ENCODE peak calls at places on chromosomes 3 and 15, in nine cellular contexts. H is A549, R is GM20000, I is AG10803, G is uterus, P is foreskin fibroblast, E is fibroblast of pulmonary artery, W is RWPE1, K is cardiac muscle cell. B is an unnamed sample.

GRCh38 chr15:85289677-85290365 is 90.6 kb upstream of the AKAP13 start:
- DNase-seq in H (peak), R (peak), I (peak), G (no peak), P (peak), E (peak), W (peak), K (peak), B (peak)

GRCh38 chr3:17342126-17342525 is 400.3 kb downstream of the TBC1D5 start:
- DNase-seq in H (no peak), R (no peak), I (no peak), G (no peak), P (no peak), E (no peak), W (no peak), K (no peak), B (no peak)

GRCh38 chr3:105518806-105519418 is 152.2 kb downstream of the ALCAM start:
- DNase-seq in H (peak), R (peak), I (peak), G (no peak), P (peak), E (peak), W (peak), K (peak), B (peak)

GRCh38 chr15:68154923-68155559 is 50.1 kb downstream of the CALML4 start:
- DNase-seq in H (peak), R (peak), I (peak), G (peak), P (peak), E (peak), W (peak), K (peak), B (peak)

GRCh38 chr15:63243776-63244175 is 33.6 kb upstream of the APH1B start:
- DNase-seq in H (no peak), R (no peak), I (no peak), G (no peak), P (no peak), E (no peak), W (no peak), K (no peak), B (no peak)

GRCh38 chr15:96325579-96326331 is 4.7 kb upstream of the NR2F2 start:
- DNase-seq in H (no peak), R (peak), I (no peak), G (no peak), P (peak), E (peak), W (no peak), K (peak), B (no peak)

GRCh38 chr3:44890852-44891251 is 16.4 kb downstream of the TGM4 start:
- DNase-seq in H (no peak), R (no peak), I (no peak), G (no peak), P (no peak), E (no peak), W (no peak), K (no peak), B (no peak)

GRCh38 chr15:56519000-56519399 is 54.1 kb upstream of the MNS1 start:
- DNase-seq in H (no peak), R (no peak), I (no peak), G (no peak), P (no peak), E (no peak), W (no peak), K (no peak), B (no peak)

GRCh38 chr15:55823191-55823670 is 80.3 kb upstream of the PRTG start:
- DNase-seq in H (no peak), R (no peak), I (peak), G (no peak), P (peak), E (peak), W (no peak), K (peak), B (no peak)

GRCh38 chr15:101187820-101188516 is 63.9 kb downstream of the CHSY1 start:
- DNase-seq in H (no peak), R (peak), I (peak), G (no peak), P (peak), E (peak), W (no peak), K (peak), B (no peak)

GRCh38 chr3:72470899-72471298 is 377.3 kb downstream of the SHQ1 start:
- DNase-seq in H (no peak), R (no peak), I (no peak), G (no peak), P (no peak), E (no peak), W (no peak), K (no peak), B (no peak)

GRCh38 chr15:57235865-57236264 is 140.4 kb upstream of the CGNL1 start:
- DNase-seq in H (no peak), R (no peak), I (peak), G (no peak), P (peak), E (peak), W (peak), K (peak), B (no peak)

GRCh38 chr3:64259646-64260045 is 34.4 kb upstream of the PRICKLE2 start:
- DNase-seq in H (no peak), R (no peak), I (peak), G (no peak), P (peak), E (no peak), W (no peak), K (no peak), B (no peak)

GRCh38 chr3:64264491-64265109 is 39.3 kb upstream of the PRICKLE2 start:
- DNase-seq in H (no peak), R (no peak), I (no peak), G (no peak), P (peak), E (peak), W (no peak), K (peak), B (no peak)

GRCh38 chr3:64266065-64266874 is 41.0 kb upstream of the PRICKLE2 start:
- DNase-seq in H (peak), R (no peak), I (peak), G (peak), P (peak), E (peak), W (peak), K (peak), B (no peak)

GRCh38 chr3:64260391-64260790 is 35.1 kb upstream of the PRICKLE2 start:
- DNase-seq in H (no peak), R (no peak), I (no peak), G (no peak), P (peak), E (no peak), W (no peak), K (no peak), B (no peak)

GRCh38 chr3:64262574-64263114 is 37.4 kb upstream of the PRICKLE2 start:
- DNase-seq in H (no peak), R (no peak), I (no peak), G (no peak), P (no peak), E (no peak), W (no peak), K (no peak), B (no peak)
- TF ChIP-seq CTCF in H (no peak), R (no peak), I (peak), G (no peak), P (no peak), E (no peak), W (no peak), K (peak), B (no peak)

GRCh38 chr3:156860873-156861272 is 34.7 kb downstream of the LEKR1 start:
- DNase-seq in H (no peak), R (no peak), I (no peak), G (no peak), P (no peak), E (no peak), W (no peak), K (no peak), B (no peak)

GRCh38 chr3:156862338-156862737 is 36.2 kb downstream of the LEKR1 start:
- DNase-seq in H (no peak), R (no peak), I (no peak), G (no peak), P (no peak), E (no peak), W (peak), K (no peak), B (no peak)

GRCh38 chr3:156867174-156867573 is 41.0 kb downstream of the LEKR1 start:
- DNase-seq in H (no peak), R (no peak), I (no peak), G (no peak), P (no peak), E (no peak), W (no peak), K (no peak), B (no peak)

GRCh38 chr3:156865732-156866131 is 39.6 kb downstream of the LEKR1 start:
- DNase-seq in H (no peak), R (no peak), I (peak), G (no peak), P (peak), E (peak), W (no peak), K (peak), B (no peak)
- TF ChIP-seq CTCF in H (no peak), R (no peak), I (peak), G (no peak), P (peak), E (peak), W (no peak), K (no peak), B (no peak)

GRCh38 chr3:190124067-190124466 is 3.4 kb upstream of the P3H2 start:
- DNase-seq in H (no peak), R (no peak), I (no peak), G (no peak), P (no peak), E (no peak), W (no peak), K (no peak), B (no peak)

GRCh38 chr3:190119734-190120133 is 963 bp downstream of the P3H2 start:
- DNase-seq in H (no peak), R (peak), I (no peak), G (no peak), P (peak), E (no peak), W (no peak), K (no peak), B (no peak)

GRCh38 chr3:190121061-190121765 is 516 bp upstream of the P3H2 start:
- DNase-seq in H (no peak), R (no peak), I (no peak), G (no peak), P (no peak), E (no peak), W (no peak), K (no peak), B (no peak)

GRCh38 chr3:190120161-190121060 is at the start of gene P3H2:
- DNase-seq in H (peak), R (peak), I (peak), G (peak), P (peak), E (peak), W (peak), K (peak), B (peak)

DNA sequence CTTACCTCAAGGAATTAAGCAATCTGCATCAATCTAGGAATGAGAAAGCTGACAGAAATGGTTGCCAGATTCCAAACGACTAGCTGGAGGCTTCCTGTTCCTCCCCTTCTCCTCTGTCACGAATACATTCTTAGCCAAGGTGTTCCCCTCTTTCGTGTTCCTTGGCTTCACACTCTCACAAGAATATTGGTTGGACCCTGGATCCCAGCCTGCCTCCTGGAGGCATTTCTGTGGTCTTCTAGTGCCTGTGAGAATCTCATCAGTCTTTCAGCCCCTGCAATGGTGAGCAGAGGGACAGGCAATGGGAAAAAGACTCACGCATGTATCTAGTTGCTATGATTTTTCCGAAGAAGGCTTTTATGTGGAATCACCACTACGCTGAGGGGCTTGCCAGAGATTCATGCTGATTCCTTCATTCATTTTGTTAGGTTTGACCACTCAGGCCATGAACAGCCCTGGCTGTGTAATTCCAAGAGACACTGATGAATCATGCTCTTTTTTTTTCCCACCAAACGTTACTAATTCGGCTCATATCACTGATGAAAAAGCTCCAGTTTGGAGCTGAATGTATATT is 1.6 kb upstream of the P3H2 start:
- DNase-seq in H (no peak), R (no peak), I (no peak), G (no peak), P (peak), E (peak), W (no peak), K (peak), B (no peak)
- TF ChIP-seq CTCF in H (no peak), R (no peak), I (no peak), G (no peak), P (no peak), E (no peak), W (no peak), K (peak), B (no peak)

GRCh38 chr3:12967751-12968209 is 105.4 kb downstream of the IQSEC1 start:
- DNase-seq in H (peak), R (peak), I (peak), G (peak), P (peak), E (peak), W (peak), K (peak), B (peak)

GRCh38 chr3:12968541-12968940 is 104.7 kb downstream of the IQSEC1 start:
- DNase-seq in H (no peak), R (no peak), I (no peak), G (no peak), P (no peak), E (no peak), W (no peak), K (no peak), B (no peak)

GRCh38 chr3:12965999-12966846 is 107.0 kb downstream of the IQSEC1 start:
- DNase-seq in H (no peak), R (no peak), I (no peak), G (no peak), P (no peak), E (no peak), W (no peak), K (no peak), B (no peak)

GRCh38 chr3:12964713-12965612 is 108.3 kb downstream of the IQSEC1 start:
- DNase-seq in H (no peak), R (no peak), I (no peak), G (no peak), P (no peak), E (no peak), W (no peak), K (no peak), B (no peak)

GRCh38 chr3:12966847-12967750 is 106.1 kb downstream of the IQSEC1 start:
- DNase-seq in H (peak), R (no peak), I (peak), G (no peak), P (peak), E (peak), W (peak), K (peak), B (peak)
- TF ChIP-seq CTCF in H (no peak), R (no peak), I (no peak), G (no peak), P (no peak), E (no peak), W (no peak), K (no peak), B (no peak)

DNA sequence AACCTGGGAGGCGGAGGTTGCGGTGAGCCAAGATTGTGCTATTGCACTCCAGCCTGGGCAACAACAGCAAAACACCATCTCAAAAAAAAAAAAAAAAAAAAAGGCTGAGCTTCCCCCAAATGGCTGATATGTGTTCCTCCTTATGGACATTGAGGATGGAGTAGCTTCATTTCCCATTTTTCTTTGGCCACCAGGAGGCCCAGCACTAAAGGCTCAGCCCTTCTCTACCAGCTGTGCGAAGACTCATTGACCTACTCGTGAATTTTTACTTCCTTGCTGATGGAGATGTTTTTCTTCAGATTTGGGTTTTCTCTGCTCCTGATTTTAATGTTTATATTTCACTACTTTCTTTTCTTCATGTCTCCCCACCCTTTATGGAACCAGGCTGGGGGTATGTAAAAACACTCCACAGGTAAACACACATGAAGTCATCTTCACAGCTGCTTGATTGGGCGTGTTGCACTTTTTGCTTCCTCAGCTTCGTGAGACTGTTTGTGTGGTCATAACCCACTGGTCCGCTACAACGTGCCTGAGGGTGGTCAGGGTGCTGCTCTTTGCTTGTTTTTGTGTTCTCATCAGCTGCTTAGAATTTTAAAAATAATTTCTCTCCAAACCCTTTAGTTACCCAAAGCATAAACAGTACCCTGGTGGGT is 13.5 kb downstream of the SEMA4B start:
- DNase-seq in H (peak), R (no peak), I (no peak), G (no peak), P (no peak), E (no peak), W (no peak), K (no peak), B (no peak)
- TF ChIP-seq CTCF in H (peak), R (no peak), I (peak), G (no peak), P (peak), E (peak), W (no peak), K (peak), B (no peak)

DNA sequence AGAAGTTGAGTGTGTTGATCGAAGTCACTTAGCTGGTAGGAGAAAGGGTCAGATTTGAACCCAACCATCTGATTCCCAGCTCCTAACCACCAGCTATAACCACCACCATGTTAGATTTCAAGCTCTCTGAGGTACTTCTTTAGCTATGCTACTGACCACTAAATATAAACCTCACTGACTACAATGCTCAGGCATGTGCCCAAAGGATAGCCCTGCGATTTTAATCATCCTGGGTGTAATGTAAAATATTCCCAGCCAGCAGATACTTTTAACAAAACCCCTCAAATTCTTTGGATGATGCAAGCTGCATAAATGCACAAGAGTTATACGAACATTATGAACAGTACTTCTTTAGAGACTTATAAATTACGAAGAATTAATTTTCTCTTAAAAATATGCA is 115.2 kb upstream of the TSC22D2 start:
- DNase-seq in H (no peak), R (no peak), I (peak), G (no peak), P (peak), E (peak), W (no peak), K (peak), B (no peak)
- TF ChIP-seq CTCF in H (no peak), R (no peak), I (no peak), G (no peak), P (no peak), E (no peak), W (no peak), K (no peak), B (no peak)

GRCh38 chr3:128504533-128504915 is 11.5 kb upstream of the GATA2 start:
- DNase-seq in H (no peak), R (no peak), I (no peak), G (no peak), P (no peak), E (no peak), W (no peak), K (no peak), B (no peak)

GRCh38 chr3:128501431-128501830 is 8.4 kb upstream of the GATA2 start:
- DNase-seq in H (no peak), R (no peak), I (peak), G (no peak), P (no peak), E (no peak), W (no peak), K (no peak), B (no peak)

GRCh38 chr3:128502712-128503111 is 9.7 kb upstream of the GATA2 start:
- DNase-seq in H (no peak), R (no peak), I (no peak), G (no peak), P (no peak), E (no peak), W (no peak), K (no peak), B (no peak)

GRCh38 chr3:128503751-128504532 is 10.9 kb upstream of the GATA2 start:
- DNase-seq in H (no peak), R (no peak), I (no peak), G (no peak), P (no peak), E (no peak), W (no peak), K (no peak), B (no peak)

GRCh38 chr3:128503164-128503651 is 10.2 kb upstream of the GATA2 start:
- DNase-seq in H (no peak), R (no peak), I (no peak), G (no peak), P (peak), E (no peak), W (no peak), K (no peak), B (no peak)
- TF ChIP-seq CTCF in H (peak), R (no peak), I (peak), G (no peak), P (peak), E (peak), W (no peak), K (no peak), B (no peak)

GRCh38 chr3:168951368-168951767 is 712.1 kb downstream of the MECOM start:
- DNase-seq in H (no peak), R (no peak), I (no peak), G (no peak), P (no peak), E (no peak), W (peak), K (no peak), B (no peak)
- TF ChIP-seq CTCF in H (no peak), R (no peak), I (no peak), G (no peak), P (no peak), E (no peak), W (no peak), K (no peak), B (no peak)

GRCh38 chr3:47540281-47540680 is 26.8 kb upstream of the ELP6 start:
- DNase-seq in H (no peak), R (no peak), I (peak), G (no peak), P (peak), E (no peak), W (no peak), K (no peak), B (no peak)
- TF ChIP-seq CTCF in H (no peak), R (no peak), I (no peak), G (no peak), P (no peak), E (no peak), W (no peak), K (no peak), B (no peak)